ENCODE peak calls at places on chromosomes 7 and 10, in six cellular contexts. J is NCI-H2029 treated with DMSO at 0.1 percent for 48 hours; E is tibial nerve; R is activated T-helper 1 cell treated with Interleukin-2 at 50 U/mL for 16 hours; B is amniotic stem cell; L is activated CD4-positive, alpha-beta T cell treated with anti-CD3 and anti-CD28 coated beads for 24 hours. T is an unnamed sample.

GRCh38 chr10:5488272-5489161 is 10.9 kb downstream of the CALML5 start:
- DNase-seq in B (no peak), L (no peak), E (no peak), J (peak), R (no peak), T (no peak)

GRCh38 chr7:140017034-140017433 is 45.7 kb downstream of the PARP12 start:
- DNase-seq in E (no peak), L (no peak), R (no peak), J (no peak), B (no peak), T (no peak)

GRCh38 chr10:92590623-92591549 is 2.0 kb upstream of the KIF11 start:
- DNase-seq in R (no peak), J (no peak), L (no peak), B (no peak), E (peak), T (no peak)

GRCh38 chr10:84605802-84606201 is 277.4 kb downstream of the CCSER2 start:
- DNase-seq in E (no peak), B (no peak), R (no peak), J (no peak), L (no peak), T (no peak)

GRCh38 chr10:71266147-71266917 is 52.7 kb upstream of the SLC29A3 start:
- DNase-seq in E (no peak), L (no peak), J (no peak), B (no peak), R (no peak), T (no peak)

GRCh38 chr10:53115660-53116059 is 343.1 kb upstream of the MBL2 start:
- DNase-seq in B (no peak), L (no peak), E (no peak), R (no peak), J (no peak), T (no peak)

GRCh38 chr10:97715259-97715874 is 1.8 kb downstream of the MARVELD1 start:
- DNase-seq in J (no peak), B (no peak), L (no peak), R (no peak), E (no peak), T (no peak)

GRCh38 chr10:122164028-122164601 is 107.0 kb upstream of the BTBD16 start:
- DNase-seq in J (no peak), B (no peak), R (no peak), E (no peak), L (no peak), T (no peak)

GRCh38 chr10:103838851-103839512 is 16.4 kb downstream of the SH3PXD2A start:
- DNase-seq in J (no peak), R (no peak), E (no peak), L (no peak), B (no peak), T (no peak)

GRCh38 chr10:104331208-104331838 is 6.9 kb downstream of the ITPRIP start:
- DNase-seq in J (no peak), R (no peak), E (no peak), L (no peak), B (no peak), T (no peak)

GRCh38 chr7:158500651-158501052 is 87.0 kb downstream of the PTPRN2 start:
- DNase-seq in L (no peak), R (no peak), B (no peak), J (no peak), E (no peak), T (no peak)

GRCh38 chr7:74173491-74173865 is 678 bp upstream of the EIF4H start:
- DNase-seq in J (no peak), E (peak), L (no peak), B (no peak), R (no peak), T (no peak)

T was measured in effector memory CD4-positive, alpha-beta T cell.